ENCODE peak calls at places on chromosomes 2 and 18, in eight cellular contexts. P is IMR-90, T is Peyer's patch, F is spleen, H is lower leg skin, Z is right lobe of liver, Y is gastrocnemius medialis, M is H1. G is an unnamed sample.

GRCh38 chr2:100902833-100903405 is 83.0 kb downstream of the NPAS2 start:
- DNase-seq in T (no peak), F (no peak), P (peak), Z (peak), Y (no peak), M (no peak), H (no peak), G (peak)

GRCh38 chr2:183244300-183244849 is 120.1 kb downstream of the NUP35 start:
- DNase-seq in Y (no peak), M (no peak), F (no peak), T (no peak), H (no peak), Z (no peak), P (no peak), G (no peak)

GRCh38 chr2:111707700-111708099 is 176.3 kb downstream of the ANAPC1 start:
- DNase-seq in H (peak), Y (no peak), M (no peak), T (no peak), P (no peak), F (no peak), Z (no peak), G (no peak)

GRCh38 chr2:138298900-138299299 is 202.7 kb upstream of the SPOPL start:
- DNase-seq in H (no peak), Z (no peak), M (no peak), F (no peak), P (no peak), Y (no peak), T (no peak), G (no peak)

GRCh38 chr2:134246154-134246874 is 7.6 kb upstream of the MGAT5 start:
- DNase-seq in H (no peak), Z (no peak), T (no peak), M (no peak), Y (no peak), F (no peak), P (no peak), G (no peak)

GRCh38 chr18:48597671-48598070 is 58.8 kb downstream of the CTIF start:
- DNase-seq in T (no peak), M (no peak), F (no peak), H (no peak), P (no peak), Y (no peak), Z (no peak), G (no peak)

GRCh38 chr18:12408247-12408869 is 629 bp downstream of the PRELID3A start:
- DNase-seq in M (no peak), H (peak), P (no peak), Y (no peak), F (no peak), T (no peak), Z (no peak), G (no peak)

GRCh38 chr2:239156516-239157265 is 244.1 kb downstream of the HDAC4 start:
- DNase-seq in P (no peak), Z (peak), T (peak), H (peak), F (peak), Y (peak), M (no peak), G (no peak)

GRCh38 chr18:56152547-56152946 is 485.8 kb downstream of the TXNL1 start:
- DNase-seq in F (no peak), Y (no peak), T (no peak), P (no peak), Z (no peak), M (no peak), H (no peak), G (no peak)

GRCh38 chr2:84904717-84905174 is 710 bp upstream of the TMSB10 start:
- DNase-seq in T (peak), F (peak), M (peak), P (peak), Z (peak), Y (peak), H (peak), G (no peak)

GRCh38 chr2:212480447-212480846 is 58.2 kb downstream of the ERBB4 start:
- DNase-seq in Y (no peak), Z (no peak), P (no peak), H (no peak), T (no peak), F (no peak), M (no peak), G (no peak)

GRCh38 chr2:192585418-192585817 is 390.7 kb upstream of the TMEFF2 start:
- DNase-seq in Z (no peak), P (no peak), F (no peak), M (no peak), T (no peak), H (no peak), Y (no peak), G (no peak)

GRCh38 chr2:11867926-11868325 is 121.5 kb downstream of the LPIN1 start:
- DNase-seq in T (no peak), H (no peak), Z (no peak), Y (no peak), F (peak), M (peak), P (no peak), G (no peak)

GRCh38 chr18:46294751-46295150 is 190.6 kb downstream of the HAUS1 start:
- DNase-seq in F (no peak), M (no peak), P (no peak), Y (no peak), H (peak), Z (no peak), T (no peak), G (no peak)

GRCh38 chr2:153875801-153876466 is 4.2 kb downstream of the GALNT13 start:
- DNase-seq in Y (no peak), T (no peak), M (no peak), F (no peak), H (no peak), Z (no peak), P (no peak), G (no peak)

GRCh38 chr2:237920673-237921072 is 46.1 kb upstream of the UBE2F start:
- DNase-seq in M (no peak), Y (no peak), H (no peak), P (peak), Z (no peak), F (peak), T (no peak), G (no peak)

GRCh38 chr18:35153609-35154273 is 87.1 kb upstream of the ZNF397 start:
- DNase-seq in P (no peak), M (no peak), H (no peak), Z (no peak), Y (no peak), T (no peak), F (no peak), G (no peak)

GRCh38 chr2:222490100-222490499 is 65.8 kb downstream of the SGPP2 start:
- DNase-seq in Z (no peak), H (no peak), F (no peak), M (no peak), T (no peak), P (no peak), Y (no peak), G (no peak)

GRCh38 chr2:102527086-102527485 is 54.1 kb downstream of the SLC9A4 start:
- DNase-seq in Z (no peak), P (no peak), H (no peak), F (no peak), M (no peak), Y (no peak), T (no peak), G (no peak)

GRCh38 chr2:50746526-50746925 is 285.4 kb downstream of the NRXN1 start:
- DNase-seq in H (no peak), M (peak), Y (no peak), P (peak), Z (peak), F (no peak), T (no peak), G (peak)

GRCh38 chr18:44912740-44913478 is 232.2 kb downstream of the SETBP1 start:
- DNase-seq in Y (no peak), T (no peak), M (no peak), P (no peak), Z (no peak), F (no peak), H (no peak), G (no peak)

GRCh38 chr2:27839022-27839618 is 51.1 kb downstream of the RBKS start:
- DNase-seq in F (no peak), H (no peak), Z (no peak), Y (no peak), P (no peak), T (no peak), M (no peak), G (no peak)

GRCh38 chr18:39647627-39648502 is 2082.3 kb upstream of the CELF4 start:
- DNase-seq in Z (no peak), H (no peak), M (no peak), T (no peak), P (peak), F (no peak), Y (no peak), G (no peak)

GRCh38 chr2:40184551-40184950 is 267.3 kb downstream of the SLC8A1 start:
- DNase-seq in Y (no peak), P (no peak), F (no peak), M (no peak), H (no peak), T (no peak), Z (no peak), G (no peak)

GRCh38 chr2:72414108-72414507 is 266.4 kb upstream of the CYP26B1 start:
- DNase-seq in P (no peak), M (no peak), T (no peak), Z (no peak), F (no peak), Y (no peak), H (no peak), G (no peak)

GRCh38 chr2:199309973-199310372 is 147.8 kb downstream of the SATB2 start:
- DNase-seq in T (no peak), P (no peak), Y (no peak), H (no peak), Z (no peak), F (no peak), M (no peak), G (no peak)

GRCh38 chr18:74082476-74083070 is 65.1 kb downstream of the FBXO15 start:
- DNase-seq in M (peak), F (peak), H (no peak), Z (peak), P (peak), T (peak), Y (no peak), G (peak)

GRCh38 chr2:7269993-7270392 is 352.8 kb downstream of the RNF144A start:
- DNase-seq in F (no peak), T (no peak), M (no peak), P (no peak), Z (no peak), Y (no peak), H (no peak), G (no peak)

GRCh38 chr2:63378589-63378988 is 209.7 kb downstream of the WDPCP start:
- DNase-seq in F (no peak), P (no peak), M (no peak), Y (no peak), H (no peak), T (no peak), Z (no peak), G (no peak)

GRCh38 chr2:65064728-65065552 is 8.7 kb downstream of the CEP68 start:
- DNase-seq in T (no peak), H (peak), P (peak), F (peak), Z (peak), M (no peak), Y (peak), G (peak)

GRCh38 chr2:27885246-27885645 is 4.9 kb downstream of the RBKS start:
- DNase-seq in Z (no peak), Y (no peak), M (no peak), T (no peak), F (no peak), H (no peak), P (peak), G (no peak)

GRCh38 chr18:23585007-23585871 is 1.1 kb downstream of the NPC1 start:
- DNase-seq in M (no peak), Y (peak), Z (no peak), T (no peak), F (no peak), H (no peak), P (no peak), G (no peak)
- TF ChIP-seq POLR2A in M (no peak), Y (peak), Z (peak), T (no peak), F (no peak), H (no peak), P (no peak), G (no peak)

DNA sequence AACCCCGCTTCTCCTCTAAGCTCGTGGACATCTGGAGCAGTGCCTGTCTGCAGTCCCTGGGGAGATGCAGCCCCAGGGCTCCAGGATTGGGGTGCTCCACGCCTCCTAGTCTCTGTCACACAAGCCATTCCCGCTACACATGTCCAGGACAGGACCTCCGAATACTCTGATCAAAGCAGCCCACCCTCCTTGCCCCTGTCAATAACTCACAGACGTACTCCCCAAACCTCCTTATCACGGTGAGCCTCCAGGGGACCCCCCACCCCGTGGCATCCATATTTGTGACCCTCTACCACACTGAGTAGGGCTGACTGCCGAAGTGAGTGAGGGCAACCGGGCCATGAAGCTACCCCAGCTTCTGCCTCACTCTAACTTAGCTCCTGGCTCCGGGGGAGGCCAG is 727.7 kb downstream of the GALR1 start:
- DNase-seq in F (no peak), P (no peak), H (no peak), Z (no peak), Y (no peak), M (no peak), T (no peak), G (no peak)
- TF ChIP-seq POLR2A in F (no peak), P (no peak), H (no peak), Z (no peak), Y (no peak), M (no peak), T (no peak), G (no peak)

GRCh38 chr2:200851398-200852248 is 12.8 kb downstream of the CLK1 start:
- DNase-seq in Y (no peak), T (no peak), M (no peak), P (no peak), Z (no peak), F (no peak), H (no peak), G (no peak)
- TF ChIP-seq POLR2A in Y (no peak), T (no peak), M (no peak), P (no peak), Z (no peak), F (no peak), H (no peak), G (no peak)

DNA sequence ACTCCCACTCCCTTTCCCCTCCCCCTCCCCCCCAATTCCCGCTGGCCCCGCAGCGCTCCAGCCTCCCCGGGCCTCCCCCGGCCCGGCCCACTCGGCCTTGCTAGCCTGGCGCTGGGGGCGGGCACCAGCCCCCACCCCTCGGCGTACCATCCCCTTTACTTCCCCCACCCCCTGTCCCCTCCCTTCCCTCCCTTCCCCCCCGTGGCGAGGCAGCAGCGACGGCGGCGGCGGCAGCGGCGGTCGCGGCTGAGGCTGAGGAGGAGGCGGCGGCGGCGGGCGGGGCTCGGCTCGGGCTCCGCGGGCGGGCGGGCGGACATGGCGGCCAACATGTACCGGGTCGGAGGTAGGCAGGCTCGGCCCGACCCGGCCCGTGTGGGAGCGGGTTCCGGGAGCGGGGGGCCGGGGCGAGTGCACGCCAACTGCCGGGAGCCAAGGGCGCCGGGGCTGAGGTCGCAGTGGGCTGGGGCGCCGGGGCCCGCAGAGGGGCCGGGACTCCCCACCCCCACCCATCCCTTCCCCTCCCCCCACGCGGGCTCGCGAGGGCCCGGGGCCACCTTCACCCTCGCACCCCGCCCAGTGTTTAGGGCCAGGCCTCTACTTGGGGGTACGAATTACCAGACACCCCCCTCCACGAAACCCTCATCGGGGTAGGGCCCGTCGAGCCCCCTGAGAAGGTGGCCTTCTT is at the start of gene MTA3:
- DNase-seq in Z (peak), M (peak), T (peak), P (no peak), F (peak), Y (peak), H (peak), G (peak)
- TF ChIP-seq POLR2A in Z (no peak), M (no peak), T (no peak), P (no peak), F (no peak), Y (no peak), H (no peak), G (peak)

G was measured in H54.